ENCODE peak calls at places on chromosomes 13 and 19, in six cellular contexts. L is T-helper 2 cell, N is right cardiac atrium, B is lower leg skin, M is H54, I is iris pigment epithelial cell. T is an unnamed sample.

GRCh38 chr19:50777830-50778303 is 7.6 kb downstream of the GPR32 start:
- DNase-seq in L (no peak), N (no peak), B (no peak), M (no peak), I (peak), T (peak)

GRCh38 chr13:27126877-27127276 is 44.7 kb downstream of the USP12 start:
- DNase-seq in L (no peak), N (no peak), B (no peak), M (no peak), I (no peak), T (no peak)

GRCh38 chr19:36916991-36917390 is 859 bp downstream of the ZNF568 start:
- DNase-seq in L (no peak), N (peak), B (no peak), M (no peak), I (peak), T (peak)

GRCh38 chr13:106599875-106600797 is 32.2 kb upstream of the ARGLU1 start:
- DNase-seq in L (no peak), N (no peak), B (peak), M (no peak), I (peak), T (no peak)

GRCh38 chr19:12733369-12733896 is 1.1 kb downstream of the TRIR start:
- DNase-seq in L (no peak), N (no peak), B (no peak), M (no peak), I (peak), T (peak)

GRCh38 chr13:40692946-40693345 is 26.5 kb upstream of the FOXO1 start:
- DNase-seq in L (no peak), N (no peak), B (no peak), M (no peak), I (peak), T (no peak)

GRCh38 chr13:36880961-36881360 is 39.1 kb downstream of the SMAD9 start:
- DNase-seq in L (no peak), N (no peak), B (no peak), M (no peak), I (peak), T (no peak)

GRCh38 chr19:49106648-49107135 is 7.5 kb upstream of the LIN7B start:
- DNase-seq in L (peak), N (no peak), B (no peak), M (no peak), I (peak), T (peak)

GRCh38 chr19:48497728-48498575 is 13.7 kb downstream of the LMTK3 start:
- DNase-seq in L (no peak), N (no peak), B (no peak), M (no peak), I (no peak), T (no peak)

GRCh38 chr13:109148243-109148642 is 518.8 kb downstream of the MYO16 start:
- DNase-seq in L (no peak), N (no peak), B (no peak), M (no peak), I (peak), T (no peak)

GRCh38 chr13:23883255-23883654 is 5.9 kb downstream of the MIPEP start:
- DNase-seq in L (no peak), N (no peak), B (no peak), M (no peak), I (no peak), T (no peak)

GRCh38 chr19:3249408-3249807 is 24.9 kb downstream of the CELF5 start:
- DNase-seq in L (no peak), N (no peak), B (no peak), M (no peak), I (no peak), T (peak)